ENCODE peak calls at places on chromosome 14, in five cellular contexts. I is gastrocnemius medialis, S is thyroid gland, P is lower leg skin, N is uterus. L is an unnamed sample.

GRCh38 chr14:94058674-94059138 is 22.3 kb downstream of the DDX24 start:
- DNase-seq in I (no peak), S (no peak), P (no peak), N (no peak), L (no peak)

GRCh38 chr14:24092110-24092959 is 1.8 kb upstream of the PCK2 start:
- DNase-seq in I (no peak), S (no peak), P (no peak), N (no peak), L (no peak)

GRCh38 chr14:71117839-71118743 is 210.8 kb downstream of the PCNX1 start:
- DNase-seq in I (no peak), S (no peak), P (no peak), N (no peak), L (no peak)

GRCh38 chr14:90582166-90582565 is 185.3 kb downstream of the CALM1 start:
- DNase-seq in I (no peak), S (no peak), P (no peak), N (no peak), L (no peak)

GRCh38 chr14:20680363-20680762 is 4.0 kb upstream of the RNASE4 start:
- DNase-seq in I (no peak), S (no peak), P (no peak), N (no peak), L (no peak)

GRCh38 chr14:58638231-58639205 is 756 bp downstream of the DACT1 start:
- DNase-seq in I (no peak), S (peak; percentile 41), P (no peak), N (peak; percentile 37), L (no peak)

GRCh38 chr14:74429221-74429691 is 3.2 kb upstream of the SYNDIG1L start:
- DNase-seq in I (no peak), S (no peak), P (peak; percentile 39), N (no peak), L (no peak)

GRCh38 chr14:73180385-73180805 is 44.1 kb downstream of the PSEN1 start:
- DNase-seq in I (no peak), S (no peak), P (no peak), N (no peak), L (no peak)

GRCh38 chr14:75605916-75606315 is 27.5 kb downstream of the FLVCR2 start:
- DNase-seq in I (no peak), S (peak; percentile 59), P (no peak), N (no peak), L (no peak)

GRCh38 chr14:68217891-68218290 is 398.3 kb downstream of the RAD51B start:
- DNase-seq in I (no peak), S (no peak), P (no peak), N (no peak), L (no peak)

GRCh38 chr14:65268594-65268993 is 143.9 kb upstream of the FUT8 start:
- DNase-seq in I (no peak), S (no peak), P (no peak), N (no peak), L (no peak)

GRCh38 chr14:33836203-33836894 is 114.5 kb downstream of the EGLN3 start:
- DNase-seq in I (no peak), S (no peak), P (no peak), N (no peak), L (no peak)

GRCh38 chr14:76595266-76595665 is 166.0 kb upstream of the VASH1 start:
- DNase-seq in I (no peak), S (no peak), P (peak; percentile 26), N (no peak), L (no peak)

GRCh38 chr14:60232185-60232584 is 16.8 kb upstream of the PPM1A start:
- DNase-seq in I (no peak), S (no peak), P (no peak), N (no peak), L (no peak)

GRCh38 chr14:63342381-63342780 is 23.6 kb upstream of the GPHB5 start:
- DNase-seq in I (no peak), S (no peak), P (no peak), N (no peak), L (no peak)

GRCh38 chr14:101068958-101069549 is 165.5 kb upstream of the RTL1 start:
- DNase-seq in I (no peak), S (no peak), P (peak; percentile 78), N (peak; percentile 8), L (no peak)

GRCh38 chr14:79534703-79535353 is 676.5 kb downstream of the DIO2 start:
- DNase-seq in I (no peak), S (no peak), P (no peak), N (no peak), L (no peak)

GRCh38 chr14:68486033-68486732 is 306.7 kb downstream of the ZFP36L1 start:
- DNase-seq in I (no peak), S (no peak), P (peak; percentile 39), N (no peak), L (no peak)

GRCh38 chr14:30221546-30221945 is 293.9 kb upstream of the PRKD1 start:
- DNase-seq in I (no peak), S (no peak), P (no peak), N (no peak), L (no peak)

GRCh38 chr14:31420319-31421081 is at the start of gene HEATR5A:
- DNase-seq in I (peak; percentile 91), S (peak; percentile 95), P (peak; percentile 98), N (peak; percentile 96), L (peak; percentile 44)

GRCh38 chr14:31418440-31418839 is 1.9 kb downstream of the HEATR5A start:
- DNase-seq in I (no peak), S (no peak), P (no peak), N (no peak), L (no peak)

GRCh38 chr14:31419179-31420012 is 954 bp downstream of the HEATR5A start:
- DNase-seq in I (no peak), S (no peak), P (no peak), N (no peak), L (no peak)

GRCh38 chr14:31420013-31420318 is 384 bp downstream of the HEATR5A start:
- DNase-seq in I (peak; percentile 53), S (peak; percentile 83), P (peak; percentile 87), N (peak; percentile 44), L (no peak)

DNA sequence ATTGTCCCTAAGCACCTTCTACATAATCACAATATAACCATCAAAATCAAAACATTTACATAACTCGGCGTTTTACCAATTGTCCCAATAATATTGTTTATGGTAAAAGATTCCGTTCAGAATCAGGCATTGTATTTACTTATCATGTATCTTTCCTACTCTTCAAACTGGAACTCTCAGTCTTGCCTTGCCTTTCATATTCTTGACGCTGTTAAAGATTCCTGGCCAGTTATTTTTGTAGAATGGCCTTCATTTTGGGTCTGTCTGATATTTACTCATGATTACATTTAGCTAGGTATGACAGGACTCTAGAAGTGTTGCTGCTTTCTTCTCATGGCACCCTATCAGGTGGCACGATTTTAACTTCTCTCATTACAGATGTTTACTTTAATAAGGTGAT is 850 bp upstream of the HEATR5A start:
- DNase-seq in I (no peak), S (no peak), P (no peak), N (no peak), L (no peak)
- H3K4me3 ChIP-seq in I (no peak overlapping the region), S (no peak overlapping the region), P (no peak overlapping the region), N (no peak overlapping the region), L (peak overlapping the region; percentile 98)

DNA sequence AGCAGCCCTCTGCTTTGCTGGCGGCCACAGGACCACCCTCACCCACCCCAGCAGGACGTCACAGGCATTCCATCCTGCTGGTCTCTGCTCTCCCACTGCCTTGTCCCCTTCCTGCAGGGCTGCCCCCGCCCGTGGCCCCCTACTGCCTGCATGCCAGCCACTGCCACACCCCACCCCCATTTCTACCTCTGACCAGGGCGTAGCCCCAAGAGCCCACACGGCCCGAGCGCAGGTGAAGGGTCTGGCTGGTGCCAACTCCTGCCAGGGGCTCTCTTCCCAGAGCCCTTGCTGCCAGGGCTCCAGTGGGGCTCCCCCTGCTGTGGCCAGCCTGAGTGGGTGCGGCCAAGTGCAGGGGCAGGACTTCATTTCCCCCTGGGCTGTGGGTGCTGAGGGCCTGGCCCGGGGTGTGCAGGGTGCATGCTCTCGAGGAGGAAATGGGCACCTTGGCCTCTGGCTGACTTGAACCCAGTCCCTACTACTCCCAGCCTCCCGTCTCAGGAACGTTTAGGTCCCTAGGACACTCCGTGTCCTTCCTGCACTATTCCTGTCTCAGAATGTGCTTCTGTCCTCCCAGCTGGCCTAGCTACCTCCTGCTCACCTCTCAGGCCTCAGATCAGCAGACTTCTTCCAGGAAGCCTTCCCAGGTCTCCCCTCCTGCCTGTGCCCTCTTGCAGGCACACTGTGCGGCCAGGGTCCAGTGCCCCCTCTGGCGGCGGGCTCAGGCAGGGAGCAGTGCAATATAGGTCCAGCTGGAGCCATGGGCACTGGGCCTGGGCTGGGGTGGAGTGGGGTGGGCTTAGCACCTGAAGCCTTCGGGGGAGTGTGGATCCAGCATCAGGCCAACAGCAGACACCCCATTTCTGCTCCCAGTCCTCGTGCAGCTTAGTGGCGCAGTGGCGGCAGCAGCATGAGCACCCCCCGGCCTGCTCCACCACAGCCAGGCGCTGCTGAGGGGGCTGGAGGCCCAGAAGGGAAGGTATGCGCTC is 1.4 kb downstream of the LBHD2 start:
- DNase-seq in I (no peak), S (no peak), P (no peak), N (no peak), L (no peak)
- TF ChIP-seq CTCF in I (no peak), S (no peak), P (no peak), N (no peak), L (no peak)

DNA sequence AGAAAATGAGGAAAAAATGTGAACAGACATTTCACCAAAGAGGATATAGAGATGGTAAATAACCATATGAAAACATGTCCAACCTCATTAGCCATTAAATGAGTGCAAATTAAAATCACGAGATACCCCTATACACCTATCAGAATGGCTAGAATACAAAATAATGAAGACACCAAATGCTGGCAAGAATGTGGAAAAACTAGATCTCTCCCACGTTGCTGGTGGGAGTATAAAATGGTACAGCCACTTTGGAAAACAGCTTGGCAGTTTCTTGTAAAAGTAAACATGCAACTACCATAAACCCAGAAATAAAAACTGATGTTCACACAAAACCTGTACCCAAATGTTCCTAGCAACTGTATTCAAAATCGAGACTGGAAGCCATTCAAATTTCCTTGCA is 38.3 kb upstream of the TCL1B start:
- DNase-seq in I (no peak), S (no peak), P (no peak), N (no peak), L (no peak)
- TF ChIP-seq POLR2A in I (no peak), S (no peak), P (no peak), N (no peak), L (no peak)

GRCh38 chr14:105168496-105168978 is at the start of gene JAG2:
- DNase-seq in I (peak; percentile 64), S (peak; percentile 38), P (no peak), N (no peak), L (no peak)

GRCh38 chr14:105168093-105168420 is 519 bp downstream of the JAG2 start:
- DNase-seq in I (no peak), S (no peak), P (no peak), N (no peak), L (no peak)

GRCh38 chr14:105167303-105168092 is 1.1 kb downstream of the JAG2 start:
- DNase-seq in I (no peak), S (peak; percentile 27), P (no peak), N (no peak), L (no peak)

GRCh38 chr14:105169776-105170655 is 1.4 kb upstream of the JAG2 start:
- DNase-seq in I (no peak), S (no peak), P (no peak), N (no peak), L (no peak)

DNA sequence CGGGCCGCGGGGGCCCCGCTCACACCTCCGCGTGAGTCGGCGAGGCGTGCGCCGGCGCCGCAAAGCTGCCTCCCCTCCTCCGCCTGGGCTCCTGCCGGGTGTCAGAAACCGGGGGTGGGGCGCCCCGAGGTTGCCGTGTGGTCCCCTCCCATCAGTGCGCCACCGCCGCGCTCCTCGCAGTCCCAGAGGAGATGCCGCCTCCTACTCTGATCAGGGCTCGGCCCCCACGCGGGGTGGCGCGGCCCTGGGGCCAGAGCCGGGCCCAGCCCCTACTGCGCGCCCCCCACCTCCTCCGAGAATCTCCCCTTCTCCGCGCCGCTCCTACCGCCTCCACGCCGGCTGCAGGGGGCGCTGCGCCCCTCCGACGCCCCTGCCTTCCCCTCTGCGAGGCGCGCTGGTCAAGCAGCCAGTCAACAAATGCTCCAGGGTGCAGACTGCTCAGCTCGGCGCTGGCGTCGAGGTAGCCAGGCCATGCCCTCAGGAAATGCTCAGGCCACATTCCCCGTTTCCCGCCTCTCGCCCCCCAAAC is 467 bp upstream of the JAG2 start:
- DNase-seq in I (no peak), S (no peak), P (no peak), N (no peak), L (no peak)
- H3K4me3 ChIP-seq in I (peak overlapping the region; percentile 45), S (no peak overlapping the region), P (no peak overlapping the region), N (no peak overlapping the region), L (peak overlapping the region; percentile 29)